ENCODE peak calls at places on chromosomes 7 and 10, in seven cellular contexts. I is small intestine; N is CD8-positive, alpha-beta memory T cell; D is sigmoid colon; B is CD8-positive, alpha-beta T cell; A is lower lobe of right lung; F is mucosa of descending colon. X is an unnamed sample. For H3K9me3, the result is how much of the 10 kb centered on the place peaks cover.

GRCh38 chr10:22534849-22535604 is 179.4 kb downstream of the PIP4K2A start:
- DNase-seq in F (no peak), N (no peak), A (no peak), B (no peak), I (no peak), D (no peak), X (no peak)

GRCh38 chr7:29748286-29749099 is 57.8 kb upstream of the WIPF3 start:
- DNase-seq in D (no peak), I (peak), N (no peak), A (no peak), F (no peak), B (no peak), X (no peak)

GRCh38 chr10:22345301-22346086 is at the start of gene SPAG6:
- DNase-seq in I (peak), B (no peak), N (peak), F (peak), D (peak), A (peak), X (peak)

GRCh38 chr7:130135208-130136205 is 65.2 kb downstream of the KLHDC10 start:
- DNase-seq in D (no peak), A (no peak), B (no peak), I (no peak), F (no peak), N (no peak), X (no peak)

GRCh38 chr7:45216181-45216580 is 58.6 kb downstream of the RAMP3 start:
- DNase-seq in I (no peak), A (no peak), F (no peak), N (no peak), D (no peak), B (no peak), X (no peak)

GRCh38 chr10:9253121-9253520 is 1198.6 kb downstream of the GATA3 start:
- DNase-seq in I (no peak), F (no peak), N (no peak), D (no peak), A (no peak), B (no peak), X (no peak)

GRCh38 chr10:70758757-70759514 is 26.2 kb downstream of the TBATA start:
- DNase-seq in A (peak), B (peak), N (peak), F (no peak), I (peak), D (peak), X (no peak)

GRCh38 chr10:29160110-29160669 is 128.7 kb upstream of the LYZL1 start:
- DNase-seq in I (no peak), B (no peak), F (no peak), N (no peak), A (no peak), D (no peak), X (no peak)

GRCh38 chr7:12907774-12908173 is 220.3 kb downstream of the ARL4A start:
- DNase-seq in I (no peak), N (no peak), B (no peak), A (no peak), F (no peak), D (no peak), X (no peak)

GRCh38 chr7:132899833-132900232 is 182.1 kb downstream of the CHCHD3 start:
- DNase-seq in I (no peak), B (no peak), N (no peak), A (no peak), D (no peak), F (no peak), X (no peak)

GRCh38 chr10:129161184-129161583 is 305.9 kb upstream of the MGMT start:
- DNase-seq in B (no peak), A (no peak), N (no peak), F (no peak), I (no peak), D (no peak), X (no peak)

GRCh38 chr7:46764100-46764941 is 817.6 kb downstream of the TNS3 start:
- DNase-seq in A (no peak), D (peak), I (peak), B (no peak), F (no peak), N (no peak), X (peak)

GRCh38 chr10:52778511-52779392 is 6.2 kb upstream of the MBL2 start:
- DNase-seq in B (no peak), I (no peak), D (no peak), F (no peak), N (no peak), A (no peak), X (no peak)

GRCh38 chr10:93712593-93712992 is 10.2 kb upstream of the FRA10AC1 start:
- DNase-seq in F (no peak), D (no peak), I (no peak), A (no peak), B (no peak), N (no peak), X (no peak)

GRCh38 chr7:22782616-22783232 is 39.9 kb downstream of the TOMM7 start:
- DNase-seq in N (peak), B (peak), I (peak), F (no peak), D (peak), A (peak), X (peak)

GRCh38 chr7:128304212-128304611 is 39.5 kb downstream of the RBM28 start:
- DNase-seq in B (no peak), I (no peak), F (no peak), D (no peak), A (no peak), N (no peak), X (no peak)

GRCh38 chr10:3248526-3249255 is 76.1 kb upstream of the PITRM1 start:
- DNase-seq in F (no peak), B (no peak), D (no peak), I (no peak), N (no peak), A (no peak), X (peak)

GRCh38 chr7:7924303-7924702 is 44.3 kb upstream of the GLCCI1 start:
- DNase-seq in A (no peak), D (no peak), B (no peak), F (no peak), I (no peak), N (no peak), X (no peak)

GRCh38 chr7:77799078-77799964 is 748 bp downstream of the PHTF2 start:
- DNase-seq in A (peak), N (peak), F (peak), B (no peak), I (peak), D (peak), X (peak)

GRCh38 chr7:39595102-39595620 is 28.2 kb upstream of the RALA start:
- DNase-seq in F (no peak), I (no peak), A (no peak), N (no peak), D (no peak), B (no peak), X (no peak)

GRCh38 chr7:1749351-1749863 is 79.3 kb downstream of the ELFN1 start:
- DNase-seq in A (peak), D (peak), I (no peak), N (no peak), F (peak), B (no peak), X (no peak)

GRCh38 chr10:416091-416515 is 273.4 kb downstream of the DIP2C start:
- DNase-seq in D (no peak), N (no peak), B (no peak), A (no peak), I (no peak), F (no peak), X (no peak)

GRCh38 chr7:50953820-50954219 is 171.1 kb upstream of the GRB10 start:
- DNase-seq in I (no peak), A (no peak), N (no peak), F (no peak), B (no peak), D (no peak), X (no peak)

GRCh38 chr7:143892527-143893300 is 9.3 kb downstream of the TCAF1 start:
- DNase-seq in A (no peak), D (no peak), B (no peak), F (no peak), N (no peak), I (peak), X (no peak)

GRCh38 chr7:158299607-158300006 is 288.0 kb downstream of the PTPRN2 start:
- DNase-seq in I (no peak), A (no peak), D (no peak), N (no peak), B (no peak), F (no peak), X (no peak)
- H3K9me3 ChIP-seq in I (under half), A (under half), D (under half), N (under half), B (under half), F (under half), X (under half)

GRCh38 chr7:112135815-112136706 is 70.1 kb downstream of the DOCK4 start:
- DNase-seq in N (no peak), A (no peak), F (no peak), D (no peak), I (no peak), B (no peak), X (no peak)

GRCh38 chr7:112138938-112139337 is 67.3 kb downstream of the DOCK4 start:
- DNase-seq in N (no peak), I (no peak), D (no peak), A (no peak), F (no peak), B (no peak), X (no peak)

GRCh38 chr7:112138453-112138852 is 67.7 kb downstream of the DOCK4 start:
- DNase-seq in N (no peak), I (no peak), D (no peak), F (no peak), B (no peak), A (no peak), X (no peak)

GRCh38 chr7:112137141-112138101 is 68.8 kb downstream of the DOCK4 start:
- DNase-seq in I (peak), F (no peak), A (no peak), D (no peak), N (no peak), B (no peak), X (no peak)

DNA sequence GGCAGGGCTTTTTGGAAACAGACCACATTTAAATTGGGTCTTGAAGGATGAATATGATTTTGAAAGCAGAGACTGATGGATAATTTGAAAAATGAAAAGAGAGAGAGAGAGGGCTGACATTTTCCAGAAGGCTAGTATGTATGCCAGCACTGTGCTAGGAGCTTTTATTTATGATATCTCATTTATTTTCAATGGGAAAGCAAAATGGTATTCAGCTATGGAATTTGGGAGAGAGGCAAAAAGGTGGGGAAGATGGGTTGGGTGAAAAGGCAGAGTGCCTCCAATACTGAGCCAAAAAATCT is 69.5 kb downstream of the DOCK4 start:
- DNase-seq in A (no peak), B (no peak), I (no peak), F (no peak), D (no peak), N (no peak), X (no peak)
- H3K9me3 ChIP-seq in A (under half), B (under half), I (under half), F (under half), D (under half), N (under half), X (under half)

GRCh38 chr7:131312838-131313237 is 14.8 kb upstream of the MKLN1 start:
- DNase-seq in A (no peak), I (no peak), B (no peak), D (no peak), N (no peak), F (no peak), X (no peak)
- H3K9me3 ChIP-seq in A (under half), I (under half), B (under half), D (under half), N (under half), F (under half), X (under half)

GRCh38 chr7:157539521-157539920 is 202.7 kb downstream of the DNAJB6 start:
- DNase-seq in D (peak), B (no peak), N (no peak), A (peak), F (peak), I (no peak), X (no peak)

GRCh38 chr7:157538735-157539134 is 201.9 kb downstream of the DNAJB6 start:
- DNase-seq in A (peak), N (no peak), F (peak), D (peak), I (no peak), B (no peak), X (no peak)

GRCh38 chr7:157537056-157537455 is 200.3 kb downstream of the DNAJB6 start:
- DNase-seq in N (no peak), F (peak), B (no peak), I (no peak), A (peak), D (peak), X (no peak)

GRCh38 chr7:157540020-157540419 is 203.2 kb downstream of the DNAJB6 start:
- DNase-seq in N (no peak), A (peak), I (no peak), B (no peak), F (peak), D (peak), X (no peak)

DNA sequence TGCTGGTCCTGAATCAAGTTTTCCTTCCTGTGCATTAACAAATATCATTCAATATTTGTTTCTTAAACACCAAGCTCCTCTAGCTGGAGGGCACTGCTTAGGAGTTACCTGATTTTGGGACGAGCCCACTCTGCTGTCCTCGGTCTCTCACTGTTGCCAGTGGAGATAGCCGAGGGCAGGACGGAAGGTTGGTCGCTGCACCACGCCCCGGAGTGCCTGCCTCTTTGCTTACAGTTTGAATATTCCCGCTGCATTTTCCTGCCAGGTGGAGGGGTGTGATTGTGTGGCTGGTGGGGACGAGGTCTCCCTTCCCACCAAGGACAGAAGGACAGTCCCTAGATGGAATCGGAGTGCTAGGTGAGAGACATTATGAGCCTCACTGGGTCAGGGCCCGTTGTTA is 201.5 kb downstream of the DNAJB6 start:
- DNase-seq in A (peak), B (no peak), D (no peak), N (no peak), I (no peak), F (peak), X (no peak)
- H3K9me3 ChIP-seq in A (under half), B (under half), D (under half), N (under half), I (under half), F (under half), X (under half)